ENCODE peak calls at places on chromosomes 1 and 21, in seven cellular contexts. P is neuronal stem cell, E is H9, M is IMR-90, Z is mesendoderm, I is H1, O is mesenchymal stem cell. B is an unnamed sample.

GRCh38 chr1:48817505-48818114 is 40.9 kb upstream of the BEND5 start:
- DNase-seq in M (peak), P (peak), O (peak), Z (peak), E (peak), I (peak), B (peak)

GRCh38 chr1:29811727-29812396 is 575.5 kb downstream of the PTPRU start:
- DNase-seq in M (no peak), O (no peak), Z (no peak), P (no peak), I (peak), E (no peak), B (no peak)

GRCh38 chr1:204255225-204255624 is 41.4 kb upstream of the GOLT1A start:
- DNase-seq in I (peak), M (no peak), Z (peak), P (no peak), E (peak), O (no peak), B (no peak)

GRCh38 chr1:94608852-94609570 is 67.5 kb upstream of the F3 start:
- DNase-seq in P (no peak), I (no peak), O (peak), Z (no peak), E (no peak), M (peak), B (no peak)

GRCh38 chr1:100722211-100722610 is 2.7 kb downstream of the VCAM1 start:
- DNase-seq in O (no peak), M (peak), Z (no peak), I (no peak), P (no peak), E (no peak), B (no peak)

GRCh38 chr1:169339773-169340172 is 27.8 kb downstream of the NME7 start:
- DNase-seq in I (no peak), E (no peak), M (no peak), O (no peak), P (no peak), Z (no peak), B (no peak)

GRCh38 chr1:209335090-209335692 is 248.3 kb upstream of the CAMK1G start:
- DNase-seq in I (no peak), P (peak), E (peak), M (peak), O (peak), Z (peak), B (peak)

GRCh38 chr1:55724551-55725325 is 509.6 kb upstream of the USP24 start:
- DNase-seq in Z (no peak), P (no peak), M (peak), E (no peak), I (no peak), O (peak), B (no peak)

GRCh38 chr1:6785721-6786505 is 659 bp downstream of the CAMTA1 start:
- DNase-seq in Z (peak), P (peak), O (peak), M (peak), I (peak), E (peak), B (no peak)

GRCh38 chr21:38948377-38948776 is 142.6 kb downstream of the ETS2 start:
- DNase-seq in E (no peak), O (no peak), P (no peak), M (peak), I (no peak), Z (no peak), B (no peak)

GRCh38 chr1:24126672-24127023 is 14.7 kb upstream of the MYOM3 start:
- DNase-seq in O (no peak), E (no peak), P (no peak), I (no peak), Z (no peak), M (no peak), B (no peak)

GRCh38 chr21:29939859-29940245 is at the start of gene GRIK1:
- DNase-seq in M (no peak), E (peak), P (peak), I (peak), Z (peak), O (no peak), B (no peak)

GRCh38 chr21:31554511-31555022 is 104.9 kb upstream of the SOD1 start:
- DNase-seq in M (peak), E (peak), Z (peak), P (peak), O (peak), I (no peak), B (peak)

GRCh38 chr1:183306317-183307042 is 111.7 kb downstream of the NMNAT2 start:
- DNase-seq in I (no peak), Z (peak), M (no peak), O (peak), P (no peak), E (no peak), B (no peak)

GRCh38 chr1:159896086-159896930 is 3.7 kb downstream of the CFAP45 start:
- DNase-seq in M (no peak), I (no peak), E (no peak), O (peak), P (no peak), Z (no peak), B (no peak)

GRCh38 chr1:56473582-56474270 is 105.6 kb downstream of the PLPP3 start:
- DNase-seq in M (peak), P (no peak), I (no peak), Z (no peak), O (no peak), E (no peak), B (no peak)

GRCh38 chr1:62407398-62408009 is 29.3 kb upstream of the USP1 start:
- DNase-seq in M (peak), E (no peak), O (peak), I (no peak), Z (peak), P (peak), B (peak)

GRCh38 chr1:247266053-247266452 is 10.2 kb downstream of the VN1R5 start:
- DNase-seq in M (peak), O (no peak), I (no peak), P (no peak), Z (no peak), E (no peak), B (no peak)

GRCh38 chr1:175390522-175391247 is 198.1 kb upstream of the KIAA0040 start:
- DNase-seq in O (no peak), M (no peak), P (no peak), Z (no peak), I (no peak), E (no peak), B (no peak)

GRCh38 chr1:31020007-31020790 is 45.3 kb downstream of the PUM1 start:
- DNase-seq in E (no peak), P (no peak), M (no peak), Z (no peak), O (no peak), I (no peak), B (no peak)

GRCh38 chr1:27816921-27817630 is 13.5 kb upstream of the PPP1R8 start:
- DNase-seq in P (no peak), E (no peak), O (peak), M (peak), Z (peak), I (no peak), B (peak)

GRCh38 chr1:34928066-34928864 is 1.2 kb downstream of the DLGAP3 start:
- DNase-seq in P (no peak), M (no peak), E (peak), I (no peak), O (no peak), Z (peak), B (no peak)

GRCh38 chr1:217332426-217333065 is 298.3 kb downstream of the GPATCH2 start:
- DNase-seq in I (no peak), E (no peak), P (no peak), O (peak), Z (peak), M (no peak), B (no peak)

GRCh38 chr1:55284856-55285255 is 69.7 kb upstream of the USP24 start:
- DNase-seq in E (no peak), Z (peak), P (peak), O (peak), I (no peak), M (peak), B (no peak)

GRCh38 chr1:112957133-112957812 is 1.3 kb upstream of the SLC16A1 start:
- DNase-seq in P (no peak), E (peak), Z (peak), O (peak), I (peak), M (peak), B (no peak)

GRCh38 chr1:54815086-54815876 is 14.2 kb upstream of the TTC22 start:
- DNase-seq in Z (no peak), P (no peak), O (no peak), E (no peak), M (no peak), I (peak), B (no peak)

GRCh38 chr1:211642870-211643269 is 32.6 kb downstream of the NEK2 start:
- DNase-seq in O (no peak), M (no peak), Z (no peak), E (no peak), I (peak), P (no peak), B (no peak)

GRCh38 chr1:201302168-201302896 is 19.0 kb downstream of the PKP1 start:
- DNase-seq in P (no peak), E (no peak), M (no peak), I (no peak), O (no peak), Z (no peak), B (no peak)

GRCh38 chr1:947958-948357 is 11.1 kb downstream of the NOC2L start:
- DNase-seq in M (no peak), I (no peak), O (no peak), Z (no peak), E (no peak), P (no peak), B (no peak)

GRCh38 chr1:222204475-222204874 is 343.4 kb downstream of the HHIPL2 start:
- DNase-seq in O (no peak), E (no peak), I (no peak), Z (no peak), P (no peak), M (no peak), B (no peak)

GRCh38 chr1:40039757-40040510 is 595 bp upstream of the CAP1 start:
- DNase-seq in Z (peak), P (no peak), O (peak), I (peak), M (peak), E (peak), B (peak)

GRCh38 chr1:33143181-33143580 is 38.7 kb downstream of the TRIM62 start:
- DNase-seq in M (peak), O (peak), E (no peak), P (no peak), I (no peak), Z (no peak), B (no peak)
- H3K4me2 ChIP-seq in M (peak), O (no peak), E (no peak), P (no peak), I (no peak), Z (no peak), B (no peak)

DNA sequence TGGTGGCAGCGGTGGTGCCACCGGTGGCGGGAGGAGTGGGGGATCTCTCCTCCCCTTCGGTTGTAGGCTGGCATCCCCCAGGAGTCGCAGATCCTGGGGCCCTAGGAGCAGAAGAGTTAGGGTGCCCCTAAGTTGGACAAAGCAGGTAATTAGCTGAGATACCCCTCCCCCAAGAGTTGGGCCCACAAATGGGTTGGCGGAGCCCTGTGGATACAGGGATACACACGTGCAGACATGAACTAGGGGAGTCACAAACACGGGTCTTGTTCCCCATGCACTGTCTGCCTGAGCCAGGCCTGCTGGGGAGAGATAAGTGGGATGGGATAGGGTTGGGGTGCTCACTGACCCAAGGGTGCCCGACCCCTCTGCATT is 2.0 kb downstream of the CCDC17 start:
- DNase-seq in E (no peak), M (no peak), Z (no peak), O (no peak), P (no peak), I (no peak), B (no peak)
- H3K9ac ChIP-seq in E (no peak), M (no peak), Z (no peak), O (no peak), P (no peak), I (no peak), B (no peak)

GRCh38 chr1:13779930-13780329 is 79.9 kb downstream of the PRDM2 start:
- DNase-seq in M (peak), I (no peak), Z (no peak), E (no peak), P (no peak), O (no peak), B (no peak)

GRCh38 chr1:13775916-13776315 is 75.9 kb downstream of the PRDM2 start:
- DNase-seq in Z (no peak), E (no peak), I (no peak), O (no peak), M (no peak), P (no peak), B (no peak)

GRCh38 chr1:13781228-13781627 is 81.2 kb downstream of the PRDM2 start:
- DNase-seq in O (no peak), Z (no peak), M (no peak), I (no peak), P (no peak), E (no peak), B (no peak)

GRCh38 chr1:13780780-13781179 is 80.8 kb downstream of the PRDM2 start:
- DNase-seq in Z (no peak), I (no peak), E (no peak), O (no peak), P (no peak), M (no peak), B (no peak)

GRCh38 chr1:13778431-13778830 is 78.4 kb downstream of the PRDM2 start:
- DNase-seq in E (no peak), Z (no peak), P (no peak), M (no peak), I (no peak), O (no peak), B (no peak)
- H3K23ac ChIP-seq in E (no peak), Z (no peak), P (no peak), M (no peak), I (no peak), O (no peak), B (no peak)

DNA sequence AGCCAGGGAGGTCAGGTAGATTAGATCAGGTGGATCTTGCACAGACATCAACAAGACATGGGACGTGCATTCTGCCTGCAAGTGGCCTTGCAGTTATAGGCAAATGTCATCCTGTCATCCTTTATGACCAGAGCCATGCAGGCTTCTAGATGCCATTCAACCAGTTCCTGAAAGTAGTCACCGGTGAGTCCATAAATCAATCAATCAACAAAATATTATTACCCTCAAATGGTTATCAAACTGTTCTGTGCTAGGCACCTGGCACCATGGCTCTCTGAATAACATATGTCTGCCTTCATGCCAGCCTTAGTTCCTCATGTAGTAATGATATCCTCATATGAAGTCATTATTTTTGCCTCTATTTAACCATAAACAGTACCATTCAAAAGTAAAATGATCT is 146.9 kb downstream of the TOMM20 start:
- DNase-seq in O (no peak), P (no peak), M (no peak), E (no peak), Z (no peak), I (no peak), B (no peak)
- H3K4me2 ChIP-seq in O (no peak), P (no peak), M (no peak), E (no peak), Z (no peak), I (no peak), B (no peak)

GRCh38 chr21:43347864-43348766 is 78.8 kb downstream of the SIK1 start:
- DNase-seq in E (no peak), Z (no peak), I (no peak), P (no peak), O (no peak), M (no peak), B (no peak)

GRCh38 chr21:43345746-43346409 is 81.1 kb downstream of the SIK1 start:
- DNase-seq in P (no peak), E (no peak), I (no peak), O (peak), M (peak), Z (no peak), B (peak)

GRCh38 chr21:43347461-43347860 is 79.5 kb downstream of the SIK1 start:
- DNase-seq in O (no peak), P (no peak), M (no peak), Z (no peak), E (no peak), I (no peak), B (no peak)

GRCh38 chr21:43345046-43345745 is 81.7 kb downstream of the SIK1 start:
- DNase-seq in O (no peak), M (no peak), E (no peak), Z (no peak), P (no peak), I (no peak), B (no peak)

DNA sequence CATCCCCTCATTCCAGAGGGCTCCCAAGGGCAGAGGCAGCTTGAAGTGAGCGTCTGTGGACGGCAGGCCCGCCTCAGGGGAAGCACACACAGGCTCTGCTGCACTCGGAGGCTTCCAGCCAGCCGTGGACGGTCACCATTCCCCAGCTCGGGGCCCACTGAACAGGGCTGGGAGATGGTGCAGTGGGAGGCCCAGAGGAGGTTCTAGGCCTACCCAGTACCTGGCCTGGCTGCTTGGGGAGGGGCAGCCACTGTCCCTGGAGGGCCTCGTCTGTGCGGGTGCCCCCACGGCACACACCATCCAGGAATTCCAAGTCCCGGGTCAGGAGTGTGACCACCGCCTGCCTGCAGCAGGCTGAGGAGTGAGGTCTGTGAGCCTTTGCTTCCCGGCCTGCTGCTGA is 80.4 kb downstream of the SIK1 start:
- DNase-seq in M (no peak), E (no peak), P (no peak), O (no peak), Z (no peak), I (no peak), B (no peak)
- H3K9ac ChIP-seq in M (no peak), E (no peak), P (no peak), O (no peak), Z (no peak), I (no peak), B (no peak)

GRCh38 chr1:22815421-22816062 is 104.9 kb downstream of the EPHB2 start:
- DNase-seq in I (no peak), E (no peak), O (no peak), P (no peak), M (no peak), Z (no peak), B (no peak)
- H3K23ac ChIP-seq in I (no peak), E (no peak), O (no peak), P (no peak), M (no peak), Z (no peak), B (no peak)